ENCODE peak calls at places on chromosomes 4 and X, in ten cellular contexts. One of them, this sample, is unnamed.
A peak's percentile ranks its signal among the peaks of the same experiment; 100 is the strongest.

GRCh38 chr4:158949094-158949493 is 153.8 kb upstream of the RAPGEF2 start:
- DNase-seq in cardiac muscle cell: peak; percentile 31
- DNase-seq in K562: no peak
- DNase-seq in neuronal stem cell: no peak
- DNase-seq in mammary epithelial cell: peak; percentile 68
- DNase-seq in transverse colon: no peak
- DNase-seq in effector memory CD4-positive, alpha-beta T cell: no peak
- DNase-seq in GM23338: no peak
- DNase-seq in endodermal cell: no peak
- DNase-seq in upper lobe of right lung: no peak
- DNase-seq in this sample: no peak

GRCh38 chr4:3046149-3046548 is 28.2 kb downstream of the HTT-AS start:
- DNase-seq in cardiac muscle cell: no peak
- DNase-seq in K562: no peak
- DNase-seq in neuronal stem cell: no peak
- DNase-seq in mammary epithelial cell: no peak
- DNase-seq in transverse colon: no peak
- DNase-seq in effector memory CD4-positive, alpha-beta T cell: no peak
- DNase-seq in GM23338: no peak
- DNase-seq in endodermal cell: no peak
- DNase-seq in upper lobe of right lung: no peak
- DNase-seq in this sample: no peak

GRCh38 chr4:53716011-53716410 is 124.7 kb upstream of the LNX1 start:
- DNase-seq in cardiac muscle cell: no peak
- DNase-seq in K562: no peak
- DNase-seq in neuronal stem cell: no peak
- DNase-seq in mammary epithelial cell: no peak
- DNase-seq in transverse colon: no peak
- DNase-seq in effector memory CD4-positive, alpha-beta T cell: no peak
- DNase-seq in GM23338: no peak
- DNase-seq in endodermal cell: no peak
- DNase-seq in upper lobe of right lung: no peak
- DNase-seq in this sample: no peak

GRCh38 chr4:77110707-77111106 is 34.9 kb upstream of the CCNI start:
- DNase-seq in cardiac muscle cell: no peak
- DNase-seq in K562: no peak
- DNase-seq in neuronal stem cell: no peak
- DNase-seq in mammary epithelial cell: peak; percentile 14
- DNase-seq in transverse colon: no peak
- DNase-seq in effector memory CD4-positive, alpha-beta T cell: no peak
- DNase-seq in GM23338: no peak
- DNase-seq in endodermal cell: no peak
- DNase-seq in upper lobe of right lung: no peak
- DNase-seq in this sample: no peak

GRCh38 chrX:114162068-114162735 is 421.7 kb upstream of the HTR2C start:
- DNase-seq in cardiac muscle cell: no peak
- DNase-seq in K562: no peak
- DNase-seq in neuronal stem cell: no peak
- DNase-seq in mammary epithelial cell: no peak
- DNase-seq in transverse colon: no peak
- DNase-seq in effector memory CD4-positive, alpha-beta T cell: no peak
- DNase-seq in GM23338: peak; percentile 71
- DNase-seq in endodermal cell: peak; percentile 92
- DNase-seq in upper lobe of right lung: no peak
- DNase-seq in this sample: no peak

GRCh38 chr4:109429545-109429944 is 4.1 kb upstream of the SEC24B start:
- DNase-seq in cardiac muscle cell: peak; percentile 57
- DNase-seq in K562: no peak
- DNase-seq in neuronal stem cell: no peak
- DNase-seq in mammary epithelial cell: no peak
- DNase-seq in transverse colon: no peak
- DNase-seq in effector memory CD4-positive, alpha-beta T cell: no peak
- DNase-seq in GM23338: no peak
- DNase-seq in endodermal cell: no peak
- DNase-seq in upper lobe of right lung: no peak
- DNase-seq in this sample: no peak

GRCh38 chrX:40496728-40497127 is 84.0 kb upstream of the ATP6AP2 start:
- DNase-seq in cardiac muscle cell: peak; percentile 62
- DNase-seq in K562: no peak
- DNase-seq in neuronal stem cell: no peak
- DNase-seq in mammary epithelial cell: no peak
- DNase-seq in transverse colon: no peak
- DNase-seq in effector memory CD4-positive, alpha-beta T cell: no peak
- DNase-seq in GM23338: peak; percentile 59
- DNase-seq in endodermal cell: peak; percentile 66
- DNase-seq in upper lobe of right lung: no peak
- DNase-seq in this sample: peak; percentile 21

GRCh38 chr4:25727711-25728493 is 72.3 kb downstream of the SLC34A2 start:
- DNase-seq in cardiac muscle cell: no peak
- DNase-seq in K562: no peak
- DNase-seq in neuronal stem cell: no peak
- DNase-seq in mammary epithelial cell: peak; percentile 27
- DNase-seq in transverse colon: no peak
- DNase-seq in effector memory CD4-positive, alpha-beta T cell: no peak
- DNase-seq in GM23338: no peak
- DNase-seq in endodermal cell: no peak
- DNase-seq in upper lobe of right lung: no peak
- DNase-seq in this sample: no peak

GRCh38 chrX:7446815-7447214 is 298.9 kb upstream of the PUDP start:
- DNase-seq in cardiac muscle cell: no peak
- DNase-seq in K562: no peak
- DNase-seq in neuronal stem cell: no peak
- DNase-seq in mammary epithelial cell: peak; percentile 89
- DNase-seq in transverse colon: no peak
- DNase-seq in effector memory CD4-positive, alpha-beta T cell: no peak
- DNase-seq in GM23338: no peak
- DNase-seq in endodermal cell: no peak
- DNase-seq in upper lobe of right lung: no peak
- DNase-seq in this sample: no peak

DNA sequence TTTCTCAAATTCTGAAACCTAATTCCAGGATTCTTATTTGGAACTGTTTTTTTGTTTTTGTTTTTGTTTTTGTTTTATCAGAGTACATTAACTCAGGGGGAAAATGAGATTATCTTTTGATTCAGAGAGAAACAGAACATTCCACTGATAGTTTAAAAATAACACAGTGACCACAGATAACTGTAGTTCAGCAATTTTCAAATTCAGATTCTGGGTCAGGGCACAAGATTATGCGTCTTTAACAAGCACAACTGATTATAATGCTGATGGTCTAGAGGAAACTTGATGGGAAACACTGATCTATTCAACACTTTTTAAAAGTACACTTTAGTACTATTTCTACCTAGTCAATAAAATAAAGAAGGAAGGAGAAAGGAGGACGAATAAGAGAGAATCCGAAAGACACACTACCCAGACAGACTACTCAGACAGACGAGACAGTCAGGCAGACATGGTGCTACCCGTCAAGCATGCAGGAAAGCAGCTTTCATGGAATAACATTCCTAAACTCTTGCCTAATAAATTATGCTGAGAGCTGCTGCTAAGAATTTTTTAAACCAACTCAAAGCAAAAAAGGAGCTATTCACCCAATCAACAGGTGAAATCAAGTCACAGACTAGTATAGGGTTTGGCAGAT is 59.0 kb downstream of the APBB2 start:
- DNase-seq in cardiac muscle cell: peak; percentile 80
- DNase-seq in K562: no peak
- DNase-seq in neuronal stem cell: no peak
- DNase-seq in mammary epithelial cell: no peak
- DNase-seq in transverse colon: no peak
- DNase-seq in effector memory CD4-positive, alpha-beta T cell: no peak
- DNase-seq in GM23338: no peak
- DNase-seq in endodermal cell: no peak
- DNase-seq in upper lobe of right lung: no peak
- DNase-seq in this sample: no peak
- H3K4me1 ChIP-seq in cardiac muscle cell: peaks cover 7% of the 10 kb centered on the region
- H3K4me1 ChIP-seq in K562: no peaks in the 10 kb centered on the region
- H3K4me1 ChIP-seq in neuronal stem cell: no peaks in the 10 kb centered on the region
- H3K4me1 ChIP-seq in mammary epithelial cell: peaks cover 46% of the 10 kb centered on the region
- H3K4me1 ChIP-seq in transverse colon: peaks cover 25% of the 10 kb centered on the region
- H3K4me1 ChIP-seq in effector memory CD4-positive, alpha-beta T cell: no peaks in the 10 kb centered on the region
- H3K4me1 ChIP-seq in GM23338: no peaks in the 10 kb centered on the region
- H3K4me1 ChIP-seq in endodermal cell: no peaks in the 10 kb centered on the region
- H3K4me1 ChIP-seq in upper lobe of right lung: peaks cover 28% of the 10 kb centered on the region
- H3K4me1 ChIP-seq in this sample: peaks cover 3% of the 10 kb centered on the region

GRCh38 chr4:100894339-100894870 is 376.6 kb upstream of the EMCN start:
- DNase-seq in cardiac muscle cell: no peak
- DNase-seq in K562: no peak
- DNase-seq in neuronal stem cell: no peak
- DNase-seq in mammary epithelial cell: no peak
- DNase-seq in transverse colon: no peak
- DNase-seq in effector memory CD4-positive, alpha-beta T cell: no peak
- DNase-seq in GM23338: no peak
- DNase-seq in endodermal cell: no peak
- DNase-seq in upper lobe of right lung: no peak
- DNase-seq in this sample: no peak
- H3K36me3 ChIP-seq in cardiac muscle cell: no peaks in the 10 kb centered on the region
- H3K36me3 ChIP-seq in K562: no peaks in the 10 kb centered on the region
- H3K36me3 ChIP-seq in neuronal stem cell: no peaks in the 10 kb centered on the region
- H3K36me3 ChIP-seq in mammary epithelial cell: no peaks in the 10 kb centered on the region
- H3K36me3 ChIP-seq in transverse colon: no peaks in the 10 kb centered on the region
- H3K36me3 ChIP-seq in effector memory CD4-positive, alpha-beta T cell: no peaks in the 10 kb centered on the region
- H3K36me3 ChIP-seq in GM23338: no peaks in the 10 kb centered on the region
- H3K36me3 ChIP-seq in endodermal cell: no peaks in the 10 kb centered on the region
- H3K36me3 ChIP-seq in upper lobe of right lung: no peaks in the 10 kb centered on the region
- H3K36me3 ChIP-seq in this sample: no peaks in the 10 kb centered on the region

GRCh38 chr4:37978509-37978908 is 18.3 kb downstream of the PTTG2 start:
- DNase-seq in cardiac muscle cell: no peak
- DNase-seq in K562: no peak
- DNase-seq in neuronal stem cell: no peak
- DNase-seq in mammary epithelial cell: no peak
- DNase-seq in transverse colon: no peak
- DNase-seq in effector memory CD4-positive, alpha-beta T cell: no peak
- DNase-seq in GM23338: no peak
- DNase-seq in endodermal cell: no peak
- DNase-seq in upper lobe of right lung: no peak
- DNase-seq in this sample: no peak
- H3K4me1 ChIP-seq in cardiac muscle cell: no peaks in the 10 kb centered on the region
- H3K4me1 ChIP-seq in K562: peaks cover 10% of the 10 kb centered on the region
- H3K4me1 ChIP-seq in neuronal stem cell: peaks cover 3% of the 10 kb centered on the region
- H3K4me1 ChIP-seq in mammary epithelial cell: peaks cover 5% of the 10 kb centered on the region
- H3K4me1 ChIP-seq in transverse colon: peaks cover 33% of the 10 kb centered on the region
- H3K4me1 ChIP-seq in effector memory CD4-positive, alpha-beta T cell: peaks cover 10% of the 10 kb centered on the region
- H3K4me1 ChIP-seq in GM23338: peaks cover 51% of the 10 kb centered on the region
- H3K4me1 ChIP-seq in endodermal cell: peaks cover 8% of the 10 kb centered on the region
- H3K4me1 ChIP-seq in upper lobe of right lung: peaks cover 15% of the 10 kb centered on the region
- H3K4me1 ChIP-seq in this sample: peaks cover 28% of the 10 kb centered on the region

DNA sequence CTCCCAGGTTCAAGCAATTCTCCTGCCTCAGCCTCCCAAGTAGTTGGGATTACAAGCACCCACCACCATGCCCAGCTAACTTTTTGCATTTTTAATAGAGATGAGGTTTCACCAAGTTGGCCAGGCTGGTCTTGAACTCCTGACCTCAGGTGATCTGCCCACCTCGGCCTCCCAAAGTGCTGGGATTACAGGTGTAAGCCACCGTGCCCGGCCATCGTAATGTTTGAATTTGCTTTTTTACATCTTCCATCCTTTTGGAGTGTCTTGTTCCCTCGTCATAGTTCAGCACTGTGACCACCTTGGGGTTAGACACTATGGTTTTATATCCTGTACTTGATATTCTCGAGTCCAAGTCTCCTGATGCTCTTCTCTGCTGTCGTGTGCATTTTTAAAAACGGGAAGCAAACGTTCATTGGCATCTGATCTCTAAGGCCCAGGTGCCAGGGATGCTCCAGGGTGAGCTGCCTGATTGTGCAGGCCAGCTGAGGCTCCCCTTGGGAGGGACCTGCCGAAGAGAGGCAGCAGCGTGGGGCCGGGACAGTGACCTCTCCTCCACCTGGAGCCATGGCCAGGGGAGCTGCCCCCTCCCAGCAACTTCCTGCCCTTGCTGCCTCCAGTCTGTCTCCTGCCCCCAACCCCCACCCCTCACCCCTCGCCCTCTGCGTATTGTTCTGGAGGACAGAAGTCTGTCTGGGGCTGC is 16.7 kb downstream of the DGKQ start:
- DNase-seq in cardiac muscle cell: no peak
- DNase-seq in K562: no peak
- DNase-seq in neuronal stem cell: no peak
- DNase-seq in mammary epithelial cell: no peak
- DNase-seq in transverse colon: no peak
- DNase-seq in effector memory CD4-positive, alpha-beta T cell: no peak
- DNase-seq in GM23338: no peak
- DNase-seq in endodermal cell: peak; percentile 43
- DNase-seq in upper lobe of right lung: peak; percentile 60
- DNase-seq in this sample: peak; percentile 2
- H3K36me3 ChIP-seq in cardiac muscle cell: no peaks in the 10 kb centered on the region
- H3K36me3 ChIP-seq in K562: peaks cover 4% of the 10 kb centered on the region
- H3K36me3 ChIP-seq in neuronal stem cell: peaks cover 1% of the 10 kb centered on the region
- H3K36me3 ChIP-seq in mammary epithelial cell: peaks cover 2% of the 10 kb centered on the region
- H3K36me3 ChIP-seq in transverse colon: peaks cover 5% of the 10 kb centered on the region
- H3K36me3 ChIP-seq in effector memory CD4-positive, alpha-beta T cell: no peaks in the 10 kb centered on the region
- H3K36me3 ChIP-seq in GM23338: no peaks in the 10 kb centered on the region
- H3K36me3 ChIP-seq in endodermal cell: no peaks in the 10 kb centered on the region
- H3K36me3 ChIP-seq in upper lobe of right lung: peaks cover 6% of the 10 kb centered on the region
- H3K36me3 ChIP-seq in this sample: no peaks in the 10 kb centered on the region

GRCh38 chrX:19814778-19815177 is 72.6 kb downstream of the SH3KBP1 start:
- DNase-seq in cardiac muscle cell: no peak
- DNase-seq in K562: no peak
- DNase-seq in neuronal stem cell: no peak
- DNase-seq in mammary epithelial cell: no peak
- DNase-seq in transverse colon: no peak
- DNase-seq in effector memory CD4-positive, alpha-beta T cell: no peak
- DNase-seq in GM23338: no peak
- DNase-seq in endodermal cell: no peak
- DNase-seq in upper lobe of right lung: no peak
- DNase-seq in this sample: no peak
- H3K4me1 ChIP-seq in cardiac muscle cell: peaks cover 5% of the 10 kb centered on the region
- H3K4me1 ChIP-seq in K562: no peaks in the 10 kb centered on the region
- H3K4me1 ChIP-seq in neuronal stem cell: no peaks in the 10 kb centered on the region
- H3K4me1 ChIP-seq in mammary epithelial cell: no peaks in the 10 kb centered on the region
- H3K4me1 ChIP-seq in transverse colon: no peaks in the 10 kb centered on the region
- H3K4me1 ChIP-seq in effector memory CD4-positive, alpha-beta T cell: peaks cover 4% of the 10 kb centered on the region
- H3K4me1 ChIP-seq in GM23338: no peaks in the 10 kb centered on the region
- H3K4me1 ChIP-seq in endodermal cell: peaks cover 3% of the 10 kb centered on the region
- H3K4me1 ChIP-seq in upper lobe of right lung: peaks cover 17% of the 10 kb centered on the region
- H3K4me1 ChIP-seq in this sample: peaks cover 5% of the 10 kb centered on the region